ENCODE peak calls at places on chromosomes 7 and 10, in six cellular contexts. One of them, this sample, is unnamed.

GRCh38 chr7:50210706-50211115 is 93.8 kb upstream of the IKZF1 start:
- DNase-seq in K562: no peak
- DNase-seq in A549: no peak
- DNase-seq in endothelial cell of umbilical vein: no peak
- DNase-seq in GM12878: no peak
- DNase-seq in HepG2: no peak
- DNase-seq in this sample: peak

GRCh38 chr7:64045301-64046040 is at the start of gene ZNF727:
- DNase-seq in K562: peak
- DNase-seq in A549: no peak
- DNase-seq in endothelial cell of umbilical vein: no peak
- DNase-seq in GM12878: no peak
- DNase-seq in HepG2: no peak
- DNase-seq in this sample: peak

GRCh38 chr10:12333382-12334185 is 15.8 kb upstream of the CAMK1D start:
- DNase-seq in K562: no peak
- DNase-seq in A549: peak
- DNase-seq in endothelial cell of umbilical vein: no peak
- DNase-seq in GM12878: no peak
- DNase-seq in HepG2: no peak
- DNase-seq in this sample: peak

GRCh38 chr10:9824546-9825164 is 1193.0 kb upstream of the CELF2 start:
- DNase-seq in K562: no peak
- DNase-seq in A549: no peak
- DNase-seq in endothelial cell of umbilical vein: no peak
- DNase-seq in GM12878: no peak
- DNase-seq in HepG2: no peak
- DNase-seq in this sample: peak

GRCh38 chr10:22315455-22316285 is 518 bp upstream of the COMMD3 start:
- DNase-seq in K562: peak
- DNase-seq in A549: peak
- DNase-seq in endothelial cell of umbilical vein: peak
- DNase-seq in GM12878: no peak
- DNase-seq in HepG2: no peak
- DNase-seq in this sample: no peak

GRCh38 chr10:7260912-7261700 is 149.7 kb downstream of the SFMBT2 start:
- DNase-seq in K562: no peak
- DNase-seq in A549: no peak
- DNase-seq in endothelial cell of umbilical vein: no peak
- DNase-seq in GM12878: no peak
- DNase-seq in HepG2: no peak
- DNase-seq in this sample: peak

GRCh38 chr7:127252380-127252718 is 392 bp downstream of the GRM8 start:
- DNase-seq in K562: no peak
- DNase-seq in A549: no peak
- DNase-seq in endothelial cell of umbilical vein: no peak
- DNase-seq in GM12878: no peak
- DNase-seq in HepG2: no peak
- DNase-seq in this sample: no peak

GRCh38 chr7:150317748-150318444 is 5.3 kb upstream of the LRRC61 start:
- DNase-seq in K562: peak
- DNase-seq in A549: no peak
- DNase-seq in endothelial cell of umbilical vein: peak
- DNase-seq in GM12878: no peak
- DNase-seq in HepG2: no peak
- DNase-seq in this sample: no peak

GRCh38 chr10:91653214-91653875 is 20.5 kb upstream of the PPP1R3C start:
- DNase-seq in K562: no peak
- DNase-seq in A549: no peak
- DNase-seq in endothelial cell of umbilical vein: peak
- DNase-seq in GM12878: no peak
- DNase-seq in HepG2: no peak
- DNase-seq in this sample: no peak

GRCh38 chr7:129144834-129145668 is 544 bp downstream of the TSPAN33 start:
- DNase-seq in K562: no peak
- DNase-seq in A549: no peak
- DNase-seq in endothelial cell of umbilical vein: no peak
- DNase-seq in GM12878: no peak
- DNase-seq in HepG2: no peak
- DNase-seq in this sample: no peak

GRCh38 chr7:101172005-101172853 is 6.9 kb upstream of the VGF start:
- DNase-seq in K562: no peak
- DNase-seq in A549: no peak
- DNase-seq in endothelial cell of umbilical vein: no peak
- DNase-seq in GM12878: no peak
- DNase-seq in HepG2: no peak
- DNase-seq in this sample: no peak

GRCh38 chr10:113993489-113993932 is 50.2 kb upstream of the ADRB1 start:
- DNase-seq in K562: no peak
- DNase-seq in A549: no peak
- DNase-seq in endothelial cell of umbilical vein: no peak
- DNase-seq in GM12878: no peak
- DNase-seq in HepG2: no peak
- DNase-seq in this sample: no peak

GRCh38 chr10:88131561-88132139 is 268.2 kb downstream of the PTEN start:
- DNase-seq in K562: no peak
- DNase-seq in A549: no peak
- DNase-seq in endothelial cell of umbilical vein: no peak
- DNase-seq in GM12878: no peak
- DNase-seq in HepG2: no peak
- DNase-seq in this sample: no peak

GRCh38 chr7:122532406-122533269 is 166.3 kb downstream of the RNF133 start:
- DNase-seq in K562: peak
- DNase-seq in A549: peak
- DNase-seq in endothelial cell of umbilical vein: peak
- DNase-seq in GM12878: no peak
- DNase-seq in HepG2: peak
- DNase-seq in this sample: peak

GRCh38 chr7:122525355-122525754 is 173.6 kb downstream of the RNF133 start:
- DNase-seq in K562: no peak
- DNase-seq in A549: no peak
- DNase-seq in endothelial cell of umbilical vein: no peak
- DNase-seq in GM12878: no peak
- DNase-seq in HepG2: no peak
- DNase-seq in this sample: no peak

GRCh38 chr7:122528879-122529481 is 169.9 kb downstream of the RNF133 start:
- DNase-seq in K562: peak
- DNase-seq in A549: peak
- DNase-seq in endothelial cell of umbilical vein: peak
- DNase-seq in GM12878: no peak
- DNase-seq in HepG2: peak
- DNase-seq in this sample: peak
- TF ChIP-seq MYC in K562: no peak
- TF ChIP-seq MYC in A549: no peak
- TF ChIP-seq MYC in endothelial cell of umbilical vein: no peak
- TF ChIP-seq MYC in GM12878: no peak
- TF ChIP-seq MYC in HepG2: no peak
- TF ChIP-seq MYC in this sample: no peak

DNA sequence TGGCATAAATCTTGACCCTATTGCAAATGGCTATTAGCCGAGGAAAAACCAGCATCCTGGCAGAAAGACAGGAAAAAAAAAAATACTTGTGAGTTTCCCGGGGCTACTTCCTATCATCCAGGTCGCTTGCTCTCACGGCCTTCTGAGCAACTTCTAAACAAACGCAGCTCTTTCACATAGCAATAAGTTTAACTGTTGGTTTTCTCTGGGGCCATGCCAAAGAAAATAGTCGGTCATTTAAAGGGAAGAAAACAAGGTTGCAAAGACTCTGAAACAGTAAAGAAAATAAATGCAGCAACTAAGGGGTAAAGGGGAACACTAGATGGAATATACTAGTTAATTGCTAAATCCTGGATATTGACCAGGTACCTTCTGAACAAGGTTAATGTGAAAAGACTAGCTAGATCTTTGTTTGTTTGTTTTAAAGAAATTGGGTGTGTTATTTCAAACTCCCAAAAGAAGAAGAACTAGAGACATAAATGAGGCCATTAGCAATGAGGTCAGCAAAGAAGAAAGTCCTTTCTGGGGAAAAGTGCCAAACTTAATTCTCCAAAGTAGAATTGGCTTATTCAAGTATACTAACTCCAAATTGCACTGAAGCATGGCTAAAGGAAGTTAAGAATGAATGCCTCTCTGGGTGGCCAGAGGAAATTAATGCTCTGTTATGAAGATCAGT is 54.2 kb downstream of the SLC39A12 start:
- DNase-seq in K562: no peak
- DNase-seq in A549: no peak
- DNase-seq in endothelial cell of umbilical vein: peak
- DNase-seq in GM12878: no peak
- DNase-seq in HepG2: no peak
- DNase-seq in this sample: no peak
- TF ChIP-seq MYC in K562: no peak
- TF ChIP-seq MYC in A549: no peak
- TF ChIP-seq MYC in endothelial cell of umbilical vein: no peak
- TF ChIP-seq MYC in GM12878: no peak
- TF ChIP-seq MYC in HepG2: no peak
- TF ChIP-seq MYC in this sample: no peak

DNA sequence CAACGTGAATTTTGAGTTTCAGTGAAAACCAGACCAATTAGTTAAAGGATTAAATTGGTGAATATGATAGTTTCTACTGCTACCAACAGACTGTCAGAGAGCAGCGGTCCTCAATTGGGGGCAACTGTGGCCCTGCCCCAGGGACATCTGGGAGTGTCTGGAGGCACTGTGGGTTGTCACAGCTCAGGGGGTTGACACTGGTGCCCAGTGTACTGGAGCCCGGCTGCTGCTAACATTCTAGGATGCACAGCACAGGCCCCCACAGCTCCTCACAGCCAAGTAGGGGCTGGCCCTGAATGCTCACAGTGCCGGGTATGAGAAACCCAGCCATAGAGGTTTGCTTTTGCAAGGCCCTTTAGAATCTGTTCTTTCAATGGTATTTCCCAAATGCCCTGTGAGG is 84.1 kb upstream of the CXCL12 start:
- DNase-seq in K562: no peak
- DNase-seq in A549: no peak
- DNase-seq in endothelial cell of umbilical vein: no peak
- DNase-seq in GM12878: no peak
- DNase-seq in HepG2: no peak
- DNase-seq in this sample: no peak
- TF ChIP-seq MYC in K562: no peak
- TF ChIP-seq MYC in A549: no peak
- TF ChIP-seq MYC in endothelial cell of umbilical vein: no peak
- TF ChIP-seq MYC in GM12878: no peak
- TF ChIP-seq MYC in HepG2: no peak
- TF ChIP-seq MYC in this sample: no peak

DNA sequence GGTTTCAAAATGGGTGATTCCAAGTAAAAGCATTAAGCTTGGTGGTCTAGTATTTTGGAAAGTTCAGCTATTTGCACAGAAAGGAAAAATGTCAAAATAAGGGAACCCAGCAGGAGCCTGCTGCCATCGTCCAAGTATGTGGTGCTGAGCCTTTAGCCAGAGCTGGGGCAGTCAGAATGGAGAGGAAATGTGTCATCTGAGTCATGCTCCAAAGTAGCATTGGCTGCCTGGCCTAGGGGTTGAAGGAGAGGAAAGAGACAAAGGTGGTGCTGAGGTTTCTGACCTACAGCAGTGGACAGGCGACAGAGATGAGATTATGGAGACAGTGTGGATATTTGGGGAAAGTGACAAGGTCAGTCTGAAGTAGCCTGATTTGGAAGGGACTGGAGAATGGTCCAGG is 103.9 kb downstream of the PLCE1 start:
- DNase-seq in K562: no peak
- DNase-seq in A549: no peak
- DNase-seq in endothelial cell of umbilical vein: no peak
- DNase-seq in GM12878: no peak
- DNase-seq in HepG2: no peak
- DNase-seq in this sample: no peak
- TF ChIP-seq MYC in K562: no peak
- TF ChIP-seq MYC in A549: no peak
- TF ChIP-seq MYC in endothelial cell of umbilical vein: no peak
- TF ChIP-seq MYC in GM12878: no peak
- TF ChIP-seq MYC in HepG2: no peak
- TF ChIP-seq MYC in this sample: no peak